ENCODE peak calls at places on chromosomes 3 and 15, in six cellular contexts. C, E, U, V, I and D are unnamed samples.

GRCh38 chr3:185087419-185087818 is 65.4 kb downstream of the C3orf70 start:
- DNase-seq in C (no peak), E (no peak), U (no peak), V (no peak), I (no peak), D (no peak)

GRCh38 chr3:2300938-2301337 is 202.3 kb downstream of the CNTN4 start:
- DNase-seq in C (no peak), E (no peak), U (no peak), V (no peak), I (no peak), D (no peak)

GRCh38 chr3:179861292-179861691 is 175.4 kb downstream of the PEX5L start:
- DNase-seq in C (no peak), E (no peak), U (no peak), V (no peak), I (no peak), D (no peak)

GRCh38 chr15:59794229-59794886 is 105.2 kb upstream of the BNIP2 start:
- DNase-seq in C (no peak), E (no peak), U (peak), V (no peak), I (no peak), D (no peak)

GRCh38 chr3:43926073-43926472 is 235.3 kb downstream of the ABHD5 start:
- DNase-seq in C (no peak), E (no peak), U (no peak), V (no peak), I (no peak), D (no peak)

GRCh38 chr15:96381463-96381862 is 51.0 kb downstream of the NR2F2 start:
- DNase-seq in C (no peak), E (no peak), U (no peak), V (no peak), I (peak), D (no peak)

GRCh38 chr3:191363221-191363620 is 32.9 kb upstream of the UTS2B start:
- DNase-seq in C (no peak), E (no peak), U (no peak), V (no peak), I (no peak), D (no peak)

GRCh38 chr15:66269326-66270090 is 16.0 kb upstream of the MEGF11 start:
- DNase-seq in C (no peak), E (peak), U (peak), V (no peak), I (peak), D (no peak)

GRCh38 chr3:61966200-61966599 is 404.8 kb downstream of the PTPRG start:
- DNase-seq in C (no peak), E (no peak), U (peak), V (no peak), I (no peak), D (no peak)

GRCh38 chr3:101879102-101879501 is 29.8 kb downstream of the NFKBIZ start:
- DNase-seq in C (no peak), E (no peak), U (no peak), V (no peak), I (no peak), D (no peak)

GRCh38 chr3:86988235-86988634 is 2.7 kb downstream of the VGLL3 start:
- DNase-seq in C (no peak), E (peak), U (no peak), V (no peak), I (peak), D (no peak)

GRCh38 chr3:124078978-124079911 is 87.3 kb upstream of the ROPN1 start:
- DNase-seq in C (no peak), E (peak), U (no peak), V (peak), I (peak), D (no peak)

GRCh38 chr3:194487289-194488006 is 646 bp upstream of the ATP13A3 start:
- DNase-seq in C (peak), E (no peak), U (peak), V (no peak), I (no peak), D (no peak)

GRCh38 chr15:41966414-41966812 is 5.9 kb downstream of the EHD4 start:
- DNase-seq in C (no peak), E (no peak), U (no peak), V (no peak), I (no peak), D (no peak)

GRCh38 chr3:43155464-43156121 is 49.7 kb upstream of the POMGNT2 start:
- DNase-seq in C (no peak), E (peak), U (peak), V (peak), I (peak), D (no peak)

GRCh38 chr3:122530164-122530563 is 15.4 kb upstream of the KPNA1 start:
- DNase-seq in C (no peak), E (no peak), U (no peak), V (no peak), I (no peak), D (no peak)

GRCh38 chr15:29695486-29696167 is 126.6 kb downstream of the TJP1 start:
- DNase-seq in C (no peak), E (peak), U (no peak), V (no peak), I (no peak), D (no peak)

GRCh38 chr3:127819086-127819485 is 3.2 kb downstream of the MGLL start:
- DNase-seq in C (no peak), E (no peak), U (peak), V (no peak), I (no peak), D (no peak)

GRCh38 chr15:99264125-99264524 is 12.8 kb downstream of the LRRC28 start:
- DNase-seq in C (no peak), E (no peak), U (peak), V (no peak), I (no peak), D (no peak)

GRCh38 chr3:112635674-112636073 is 5.3 kb downstream of the CCDC80 start:
- DNase-seq in C (no peak), E (no peak), U (no peak), V (no peak), I (peak), D (no peak)

GRCh38 chr3:189626286-189626685 is 4.9 kb upstream of the TP63 start:
- DNase-seq in C (no peak), E (no peak), U (no peak), V (no peak), I (no peak), D (no peak)

GRCh38 chr15:99986297-99987118 is 253.3 kb upstream of the LYSMD4 start:
- DNase-seq in C (no peak), E (no peak), U (no peak), V (peak), I (no peak), D (no peak)

GRCh38 chr3:83514130-83514914 is 1444.5 kb upstream of the CADM2 start:
- DNase-seq in C (no peak), E (peak), U (peak), V (no peak), I (no peak), D (no peak)

GRCh38 chr3:57017481-57017880 is 43.0 kb upstream of the SPATA12 start:
- DNase-seq in C (no peak), E (peak), U (peak), V (peak), I (peak), D (no peak)

GRCh38 chr3:151196441-151196840 is 6.6 kb downstream of the GPR171 start:
- DNase-seq in C (no peak), E (no peak), U (no peak), V (no peak), I (no peak), D (no peak)

GRCh38 chr3:104392327-104392726 is 974.4 kb upstream of the ALCAM start:
- DNase-seq in C (no peak), E (no peak), U (no peak), V (no peak), I (no peak), D (no peak)

GRCh38 chr3:100609305-100609704 is at the start of gene ADGRG7:
- DNase-seq in C (no peak), E (no peak), U (no peak), V (no peak), I (no peak), D (no peak)